ENCODE peak calls at places on chromosomes 2 and 18, in nine cellular contexts. O, V, X, W, L, P, K, A and S are unnamed samples.

GRCh38 chr18:61948842-61949438 is 56.1 kb upstream of the RNF152 start:
- DNase-seq in O (no peak), V (no peak), X (no peak), W (no peak), L (no peak), P (no peak), K (peak; percentile 47), A (no peak), S (no peak)

GRCh38 chr2:43905388-43905803 is 66.6 kb downstream of the ABCG8 start:
- DNase-seq in O (no peak), V (no peak), X (peak; percentile 15), W (no peak), L (no peak), P (no peak), K (peak; percentile 67), A (no peak), S (no peak)

GRCh38 chr2:168138369-168138768 is 109.0 kb downstream of the STK39 start:
- DNase-seq in O (no peak), V (no peak), X (no peak), W (no peak), L (no peak), P (no peak), K (no peak), A (peak; percentile 28), S (no peak)

GRCh38 chr2:16437189-16437588 is 228.4 kb downstream of the CYRIA start:
- DNase-seq in O (no peak), V (no peak), X (no peak), W (no peak), L (no peak), P (no peak), K (no peak), A (no peak), S (no peak)

GRCh38 chr2:18623782-18624181 is 34.4 kb upstream of the NT5C1B start:
- DNase-seq in O (no peak), V (no peak), X (peak; percentile 54), W (no peak), L (no peak), P (no peak), K (no peak), A (no peak), S (peak; percentile 66)

GRCh38 chr2:201952212-201952611 is 81.4 kb upstream of the FZD7 start:
- DNase-seq in O (no peak), V (no peak), X (no peak), W (no peak), L (no peak), P (no peak), K (peak; percentile 8), A (no peak), S (no peak)

GRCh38 chr2:26618611-26619010 is 22.6 kb downstream of the CIB4 start:
- DNase-seq in O (peak; percentile 64), V (no peak), X (no peak), W (no peak), L (no peak), P (no peak), K (no peak), A (no peak), S (no peak)

GRCh38 chr2:68689553-68690537 is 44.8 kb upstream of the ARHGAP25 start:
- DNase-seq in O (no peak), V (no peak), X (no peak), W (no peak), L (no peak), P (peak; percentile 22), K (no peak), A (no peak), S (no peak)

GRCh38 chr2:200219400-200220113 is 86.9 kb upstream of the SPATS2L start:
- DNase-seq in O (no peak), V (no peak), X (no peak), W (no peak), L (no peak), P (no peak), K (peak; percentile 66), A (no peak), S (no peak)

GRCh38 chr18:58887613-58887963 is 22.9 kb downstream of the ZNF532 start:
- DNase-seq in O (peak; percentile 88), V (peak; percentile 95), X (peak; percentile 97), W (peak; percentile 75), L (no peak), P (peak; percentile 40), K (no peak), A (peak; percentile 63), S (no peak)

GRCh38 chr2:56234241-56234640 is 50.5 kb downstream of the CCDC85A start:
- DNase-seq in O (no peak), V (no peak), X (no peak), W (no peak), L (no peak), P (no peak), K (no peak), A (no peak), S (no peak)

GRCh38 chr2:129254718-129255117 is 724.7 kb upstream of the RAB6C start:
- DNase-seq in O (no peak), V (no peak), X (no peak), W (no peak), L (no peak), P (no peak), K (no peak), A (no peak), S (no peak)

GRCh38 chr2:240162531-240162930 is 22.1 kb upstream of the OTOS start:
- DNase-seq in O (peak; percentile 40), V (no peak), X (no peak), W (no peak), L (no peak), P (no peak), K (no peak), A (no peak), S (no peak)

GRCh38 chr2:223654384-223654915 is 52.3 kb upstream of the SCG2 start:
- DNase-seq in O (no peak), V (no peak), X (peak; percentile 8), W (no peak), L (no peak), P (no peak), K (no peak), A (no peak), S (no peak)

GRCh38 chr18:13464432-13465125 is 246.0 kb downstream of the LDLRAD4 start:
- DNase-seq in O (peak; percentile 92), V (no peak), X (peak; percentile 49), W (no peak), L (peak; percentile 44), P (peak; percentile 79), K (no peak), A (peak; percentile 58), S (no peak)

GRCh38 chr2:197270601-197271000 is 40.0 kb downstream of the ANKRD44 start:
- DNase-seq in O (no peak), V (no peak), X (no peak), W (no peak), L (no peak), P (no peak), K (no peak), A (no peak), S (no peak)

GRCh38 chr2:164697688-164698290 is 76.5 kb upstream of the GRB14 start:
- DNase-seq in O (no peak), V (no peak), X (peak; percentile 14), W (no peak), L (no peak), P (no peak), K (peak; percentile 6), A (no peak), S (peak; percentile 27)

GRCh38 chr18:23196119-23197004 is 61.1 kb downstream of the CABLES1 start:
- DNase-seq in O (no peak), V (no peak), X (no peak), W (no peak), L (no peak), P (no peak), K (peak; percentile 37), A (no peak), S (no peak)

GRCh38 chr2:225041210-225041870 is 928 bp downstream of the DOCK10 start:
- DNase-seq in O (peak; percentile 86), V (peak; percentile 46), X (peak; percentile 69), W (peak; percentile 26), L (peak; percentile 53), P (peak; percentile 80), K (no peak), A (peak; percentile 55), S (no peak)

GRCh38 chr2:136072616-136073015 is 45.3 kb downstream of the CXCR4 start:
- DNase-seq in O (no peak), V (no peak), X (no peak), W (no peak), L (no peak), P (no peak), K (no peak), A (no peak), S (no peak)

GRCh38 chr2:233179848-233180368 is 71.6 kb upstream of the ATG16L1 start:
- DNase-seq in O (no peak), V (no peak), X (no peak), W (no peak), L (no peak), P (no peak), K (no peak), A (no peak), S (no peak)

GRCh38 chr2:200756618-200757321 is 54.9 kb upstream of the BZW1 start:
- DNase-seq in O (no peak), V (peak; percentile 55), X (peak; percentile 94), W (peak; percentile 84), L (no peak), P (no peak), K (no peak), A (peak; percentile 57), S (peak; percentile 81)

GRCh38 chr18:1954583-1955312 is 616.6 kb downstream of the METTL4 start:
- DNase-seq in O (peak; percentile 73), V (no peak), X (no peak), W (no peak), L (no peak), P (no peak), K (no peak), A (no peak), S (no peak)

GRCh38 chr18:79533146-79533545 is 137.4 kb downstream of the NFATC1 start:
- DNase-seq in O (no peak), V (no peak), X (no peak), W (no peak), L (no peak), P (no peak), K (no peak), A (peak; percentile 14), S (no peak)

GRCh38 chr2:241842620-241843211 is 16.0 kb downstream of the PDCD1 start:
- DNase-seq in O (peak; percentile 86), V (no peak), X (no peak), W (no peak), L (peak; percentile 69), P (peak; percentile 65), K (no peak), A (peak; percentile 59), S (no peak)

GRCh38 chr2:161625314-161625919 is 1.2 kb downstream of the SLC4A10 start:
- DNase-seq in O (no peak), V (no peak), X (no peak), W (peak; percentile 0), L (peak; percentile 1), P (peak; percentile 5), K (no peak), A (no peak), S (no peak)

GRCh38 chr2:24209389-24210105 is 34.7 kb downstream of the FAM228A start:
- DNase-seq in O (no peak), V (peak; percentile 67), X (peak; percentile 4), W (no peak), L (no peak), P (no peak), K (no peak), A (no peak), S (no peak)

GRCh38 chr2:234724850-234725249 is 227.0 kb upstream of the SH3BP4 start:
- DNase-seq in O (no peak), V (no peak), X (no peak), W (no peak), L (no peak), P (no peak), K (no peak), A (no peak), S (no peak)

GRCh38 chr2:20618886-20619521 is 31.9 kb downstream of the HS1BP3 start:
- DNase-seq in O (peak; percentile 73), V (no peak), X (no peak), W (no peak), L (no peak), P (peak; percentile 3), K (no peak), A (peak; percentile 30), S (no peak)

GRCh38 chr2:159202568-159203071 is 83.9 kb downstream of the WDSUB1 start:
- DNase-seq in O (no peak), V (no peak), X (peak; percentile 91), W (peak; percentile 34), L (no peak), P (no peak), K (no peak), A (peak; percentile 40), S (peak; percentile 61)

GRCh38 chr18:35361570-35362321 is 15.4 kb downstream of the ZNF396 start:
- DNase-seq in O (no peak), V (no peak), X (no peak), W (no peak), L (no peak), P (no peak), K (no peak), A (no peak), S (no peak)